ENCODE peak calls at places on chromosomes 6 and 20, in four cellular contexts. F is posterior cingulate gyrus, I is iris pigment epithelial cell, G is WTC11. K is an unnamed sample.

GRCh38 chr6:139378882-139379341 is 4.5 kb upstream of the CITED2 start:
- DNase-seq in G (no peak), I (peak; percentile 50), F (no peak), K (peak; percentile 46)

GRCh38 chr6:10269814-10270472 is 144.9 kb downstream of the TFAP2A start:
- DNase-seq in F (no peak), I (peak; percentile 14), G (no peak), K (no peak)

GRCh38 chr20:48835390-48835789 is 7.6 kb upstream of the PREX1 start:
- DNase-seq in G (no peak), I (no peak), F (no peak), K (no peak)

GRCh38 chr6:14717307-14717706 is 528.6 kb upstream of the JARID2 start:
- DNase-seq in I (no peak), G (no peak), F (no peak), K (no peak)

GRCh38 chr6:89350281-89351037 is 2.1 kb downstream of the UBE2J1 start:
- DNase-seq in G (no peak), I (peak; percentile 67), F (no peak), K (no peak)

GRCh38 chr20:57748601-57749130 is 38.9 kb upstream of the PMEPA1 start:
- DNase-seq in F (peak; percentile 72), I (peak; percentile 51), G (no peak), K (peak; percentile 44)

GRCh38 chr6:74942130-74942529 is 263.7 kb downstream of the COL12A1 start:
- DNase-seq in I (no peak), G (no peak), F (no peak), K (no peak)

GRCh38 chr6:54737247-54737646 is 109.3 kb upstream of the FAM83B start:
- DNase-seq in I (no peak), G (peak; percentile 70), F (no peak), K (peak; percentile 2)

GRCh38 chr6:151325075-151326050 is 66.0 kb downstream of the ZBTB2 start:
- DNase-seq in G (peak; percentile 58), I (peak; percentile 79), F (no peak), K (peak; percentile 86)

GRCh38 chr20:46348972-46349741 is 40.9 kb upstream of the CDH22 start:
- DNase-seq in F (peak; percentile 65), I (peak; percentile 41), G (peak; percentile 81), K (peak; percentile 52)

GRCh38 chr20:55004044-55004443 is 528.7 kb downstream of the DOK5 start:
- DNase-seq in G (no peak), I (no peak), F (no peak), K (no peak)

GRCh38 chr6:106119991-106120390 is 33.9 kb downstream of the PRDM1 start:
- DNase-seq in I (no peak), F (no peak), G (no peak), K (no peak)

GRCh38 chr6:47044418-47044817 is 2.3 kb upstream of the ADGRF1 start:
- DNase-seq in I (peak; percentile 61), G (no peak), F (no peak), K (no peak)

GRCh38 chr6:34532230-34532629 is 23.9 kb downstream of the SPDEF start:
- DNase-seq in I (no peak), G (no peak), F (no peak), K (no peak)

GRCh38 chr20:51661609-51662178 is 106.5 kb downstream of the ATP9A start:
- DNase-seq in I (peak; percentile 74), G (no peak), F (no peak), K (peak; percentile 82)

GRCh38 chr6:100454571-100455229 is 10.0 kb downstream of the SIM1 start:
- DNase-seq in I (no peak), F (no peak), G (no peak), K (no peak)

GRCh38 chr20:20454850-20455627 is 87.1 kb downstream of the INSM1 start:
- DNase-seq in G (no peak), F (no peak), I (no peak), K (no peak)

GRCh38 chr20:57175397-57176010 is 90.9 kb downstream of the BMP7 start:
- DNase-seq in F (no peak), G (no peak), I (no peak), K (no peak)

GRCh38 chr20:4060054-4060795 is 44.9 kb upstream of the RNF24 start:
- DNase-seq in G (no peak), I (no peak), F (no peak), K (peak; percentile 48)

GRCh38 chr6:156779206-156780116 is 2.3 kb downstream of the ARID1B start:
- DNase-seq in G (peak; percentile 38), I (peak; percentile 31), F (peak; percentile 36), K (no peak)

GRCh38 chr6:37698264-37699137 is 818 bp upstream of the MDGA1 start:
- DNase-seq in G (peak; percentile 71), F (no peak), I (peak; percentile 38), K (no peak)

GRCh38 chr20:63699466-63700198 is 3.2 kb downstream of the TNFRSF6B start:
- DNase-seq in I (no peak), G (no peak), F (no peak), K (no peak)

GRCh38 chr6:132247381-132248159 is 153.7 kb downstream of the MOXD1 start:
- DNase-seq in I (peak; percentile 55), F (no peak), G (no peak), K (peak; percentile 37)

GRCh38 chr6:155311076-155311475 is 3.2 kb downstream of the TFB1M start:
- DNase-seq in G (no peak), I (peak; percentile 62), F (no peak), K (no peak)

GRCh38 chr6:37244430-37245310 is 12.9 kb upstream of the TBC1D22B start:
- DNase-seq in I (peak; percentile 100), F (peak; percentile 31), G (no peak), K (peak; percentile 100)

GRCh38 chr20:23267909-23268308 is 82.7 kb upstream of the NXT1 start:
- DNase-seq in G (no peak), I (no peak), F (no peak), K (no peak)

GRCh38 chr6:43981363-43981990 is 145.8 kb downstream of the MRPL14 start:
- DNase-seq in G (no peak), I (no peak), F (no peak), K (no peak)

GRCh38 chr6:106906227-106906626 is 68.3 kb downstream of the CD24 start:
- DNase-seq in I (no peak), G (no peak), F (no peak), K (no peak)

GRCh38 chr6:112320561-112321300 is 26.4 kb upstream of the RFPL4B start:
- DNase-seq in F (no peak), G (no peak), I (peak; percentile 49), K (peak; percentile 37)

GRCh38 chr20:39070484-39071231 is 108.5 kb downstream of the DHX35 start:
- DNase-seq in I (peak; percentile 62), F (no peak), G (no peak), K (peak; percentile 63)

GRCh38 chr6:54868556-54868955 is 22.0 kb downstream of the FAM83B start:
- DNase-seq in I (no peak), G (no peak), F (no peak), K (no peak)

GRCh38 chr6:54254886-54255285 is 53.4 kb upstream of the TINAG start:
- DNase-seq in G (no peak), I (no peak), F (no peak), K (no peak)

K was measured in fibroblast of mammary gland.